ENCODE peak calls at places on chromosomes 16 and 17, in five cellular contexts. M, C, J, G and F are unnamed samples.

GRCh38 chr17:50467855-50468119 is 893 bp downstream of the CHAD start:
- DNase-seq in J (no peak), M (no peak), G (no peak), C (no peak), F (no peak)

GRCh38 chr17:608911-609882 is 105.4 kb downstream of the VPS53 start:
- DNase-seq in C (no peak), J (no peak), M (no peak), G (peak), F (peak)

GRCh38 chr16:58850627-58851024 is 116.5 kb upstream of the GOT2 start:
- DNase-seq in C (no peak), J (no peak), G (no peak), M (no peak), F (no peak)

GRCh38 chr16:27726621-27727275 is 176.8 kb downstream of the KATNIP start:
- DNase-seq in G (peak), C (no peak), J (peak), M (no peak), F (peak)

GRCh38 chr16:65964752-65965151 is 401.7 kb upstream of the CDH5 start:
- DNase-seq in M (no peak), G (no peak), C (no peak), J (no peak), F (no peak)

GRCh38 chr17:72392056-72393010 is 271.5 kb downstream of the SOX9 start:
- DNase-seq in J (peak), C (no peak), M (no peak), G (peak), F (peak)

GRCh38 chr16:85259115-85259830 is 147.0 kb upstream of the CIBAR2 start:
- DNase-seq in C (no peak), M (no peak), G (no peak), J (no peak), F (no peak)

GRCh38 chr17:19010729-19011505 is 6.4 kb upstream of the FAM83G start:
- DNase-seq in M (no peak), G (no peak), J (no peak), C (no peak), F (no peak)

GRCh38 chr16:80806957-80807356 is 2.6 kb upstream of the CDYL2 start:
- DNase-seq in J (peak), G (peak), C (no peak), M (peak), F (peak)

GRCh38 chr17:72496461-72496860 is 375.6 kb downstream of the SOX9 start:
- DNase-seq in G (peak), C (no peak), J (no peak), M (no peak), F (no peak)

GRCh38 chr16:65524997-65525396 is 403.1 kb upstream of the CDH11 start:
- DNase-seq in J (peak), C (no peak), M (no peak), G (peak), F (peak)

GRCh38 chr17:77853208-77853977 is 105.1 kb upstream of the TNRC6C start:
- DNase-seq in C (no peak), M (no peak), G (no peak), J (no peak), F (no peak)

DNA sequence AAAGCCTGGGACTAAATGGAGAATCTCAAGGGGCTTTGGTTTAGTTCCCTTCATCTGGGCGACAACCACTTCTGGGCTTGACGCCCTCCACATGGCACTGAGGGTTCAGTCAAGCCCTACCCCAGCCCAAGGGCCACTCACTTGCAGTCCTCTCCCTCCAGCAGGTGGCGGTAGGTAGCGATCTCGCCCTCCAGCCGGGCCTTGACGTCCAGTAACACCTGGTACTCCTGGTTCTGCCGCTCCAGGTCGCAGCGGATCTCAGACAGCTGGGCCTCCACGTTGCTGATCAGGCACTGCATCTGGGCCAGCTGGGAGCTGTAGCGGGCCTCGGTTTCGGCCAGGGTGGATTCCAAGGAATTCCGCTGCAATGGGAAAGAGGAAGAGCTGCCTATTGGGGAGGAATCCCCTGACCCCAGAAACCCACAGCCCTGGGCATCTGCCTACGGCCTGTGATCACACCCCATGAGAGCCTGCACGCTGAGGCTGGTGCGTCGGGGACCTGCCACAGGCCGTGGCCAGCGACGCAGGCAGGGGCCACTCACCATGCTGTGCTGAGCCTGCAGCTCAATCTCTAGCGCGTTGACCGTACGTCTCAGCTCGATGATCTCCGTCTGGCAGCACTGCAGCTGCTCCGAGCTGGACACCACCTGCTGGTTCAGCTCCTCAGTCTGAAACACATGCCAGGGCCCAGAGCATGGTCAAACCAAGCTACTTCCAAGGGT is 2.7 kb downstream of the KRT36 start:
- DNase-seq in M (peak), C (no peak), J (no peak), G (no peak), F (no peak)
- TF ChIP-seq CTCF in M (no peak), C (no peak), J (peak), G (peak), F (peak)

GRCh38 chr16:50680907-50681885 is at the start of gene SNX20:
- DNase-seq in C (no peak), M (peak), J (no peak), G (no peak), F (no peak)
- H3K4me3 ChIP-seq in C (no peak), M (peak), J (no peak), G (no peak), F (no peak)

DNA sequence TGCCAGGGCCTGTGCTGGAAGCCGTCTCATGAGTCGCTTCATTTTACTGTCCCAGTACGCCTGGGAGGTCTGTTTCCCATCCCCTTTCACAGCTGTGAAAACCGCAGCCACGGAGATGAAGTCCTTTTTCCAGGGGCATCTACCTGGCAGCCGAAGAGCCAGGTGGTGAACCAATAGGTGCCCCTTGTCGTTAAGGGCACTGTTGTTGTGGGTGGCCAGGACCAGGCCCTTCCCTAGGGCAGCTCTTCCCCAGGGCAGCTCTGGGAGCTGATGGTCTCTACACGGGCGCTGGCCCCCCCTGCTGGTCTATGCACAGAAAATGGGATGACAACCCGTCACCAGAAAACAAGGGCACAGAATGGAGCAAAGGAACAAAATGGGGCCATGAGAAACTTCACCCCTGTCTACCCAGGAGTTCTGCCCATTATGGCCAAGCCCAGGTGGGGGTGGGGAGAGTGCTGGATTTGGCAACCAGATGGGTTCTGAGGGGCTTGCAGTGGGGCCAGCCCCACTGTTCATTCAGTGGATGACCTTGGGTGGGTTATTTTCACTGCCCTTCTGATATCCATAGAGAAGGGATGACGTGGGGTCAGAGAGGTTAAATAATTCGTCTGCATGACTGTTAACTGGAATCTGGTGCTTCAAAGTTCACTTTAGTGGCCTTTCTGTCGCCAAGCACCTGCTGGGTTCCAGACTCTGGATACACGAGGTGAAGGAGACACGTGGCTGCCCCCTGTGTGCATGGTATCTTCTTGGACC is 11.5 kb downstream of the RMI2 start:
- DNase-seq in C (peak), G (peak), M (peak), J (peak), F (peak)
- TF ChIP-seq CTCF in C (peak), G (peak), M (peak), J (peak), F (peak)

GRCh38 chr17:81317992-81318391 is 22.9 kb upstream of the SLC38A10 start:
- DNase-seq in J (no peak), M (no peak), C (no peak), G (no peak), F (no peak)
- H3K4me3 ChIP-seq in J (no peak), M (no peak), C (no peak), G (no peak), F (no peak)

DNA sequence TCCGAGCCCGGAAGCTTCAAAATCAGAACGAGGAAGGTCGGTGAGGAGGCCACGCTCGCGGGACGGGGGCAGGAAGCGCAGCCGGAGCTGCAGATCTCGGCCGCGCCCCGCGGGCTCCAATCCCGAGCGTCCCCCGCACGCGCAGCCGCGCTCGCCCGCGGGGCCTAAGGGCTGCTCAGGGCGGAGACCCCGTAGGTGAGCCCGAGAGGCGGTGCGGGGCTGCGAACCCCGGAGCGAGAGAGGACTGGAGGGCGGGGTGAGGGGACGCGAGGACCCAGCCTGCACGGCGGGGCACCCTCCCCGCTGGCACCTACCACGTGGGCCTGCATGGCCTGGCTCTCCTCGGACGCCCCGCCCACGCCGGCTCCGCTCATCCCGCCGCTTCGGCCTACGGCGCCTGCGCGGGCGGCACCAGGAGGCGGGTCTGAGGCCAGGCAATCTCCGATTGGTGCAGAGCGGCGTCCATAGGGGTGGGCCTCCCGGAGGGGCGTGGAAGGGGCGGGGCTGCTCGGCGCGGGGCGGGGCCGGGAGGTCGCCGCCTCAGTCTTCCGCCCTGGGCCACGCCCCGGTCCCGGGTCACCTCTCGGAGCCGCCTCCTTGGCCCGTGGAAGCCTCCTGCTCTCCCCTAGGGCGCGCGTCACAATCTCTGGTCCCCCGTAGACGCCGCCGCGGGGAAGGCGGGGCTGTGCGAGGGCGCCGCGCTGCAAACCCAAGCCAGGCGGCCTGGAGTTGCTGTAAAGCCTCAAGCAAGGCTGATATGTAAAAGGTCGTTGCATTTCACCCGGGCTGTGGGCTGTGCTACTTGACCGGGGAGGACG is 27.8 kb upstream of the METRNL start:
- DNase-seq in G (peak), J (peak), M (peak), C (peak), F (peak)
- TF ChIP-seq CTCF in G (no peak), J (no peak), M (no peak), C (no peak), F (no peak)